ENCODE peak calls at places on chromosomes 12 and 14, in nine cellular contexts. P, Q, D, M, W, B, E, N and Z are unnamed samples.

GRCh38 chr14:71693373-71693772 is 238.9 kb upstream of the RGS6 start:
- DNase-seq in P (peak; percentile 82), Q (peak; percentile 83), D (peak; percentile 88), M (no peak), W (peak; percentile 92), B (no peak), E (no peak), N (no peak), Z (no peak)

GRCh38 chr14:61374284-61374683 is 52.9 kb downstream of the PRKCH start:
- DNase-seq in P (no peak), Q (no peak), D (no peak), M (no peak), W (no peak), B (no peak), E (no peak), N (no peak), Z (no peak)

GRCh38 chr14:58944957-58945356 is 243.5 kb upstream of the DAAM1 start:
- DNase-seq in P (no peak), Q (no peak), D (no peak), M (no peak), W (no peak), B (no peak), E (no peak), N (no peak), Z (no peak)

GRCh38 chr14:105061428-105062047 is 3.7 kb downstream of the GPR132 start:
- DNase-seq in P (no peak), Q (no peak), D (no peak), M (no peak), W (no peak), B (no peak), E (no peak), N (no peak), Z (peak; percentile 40)

GRCh38 chr12:116529048-116529447 is 30.1 kb upstream of the MAP1LC3B2 start:
- DNase-seq in P (peak; percentile 91), Q (peak; percentile 91), D (peak; percentile 59), M (no peak), W (peak; percentile 80), B (no peak), E (peak; percentile 84), N (peak; percentile 99), Z (no peak)

GRCh38 chr14:92971601-92972180 is 48.7 kb downstream of the CHGA start:
- DNase-seq in P (no peak), Q (no peak), D (no peak), M (no peak), W (no peak), B (no peak), E (no peak), N (no peak), Z (no peak)

GRCh38 chr12:95371571-95371970 is 102.4 kb upstream of the METAP2 start:
- DNase-seq in P (no peak), Q (no peak), D (no peak), M (no peak), W (peak; percentile 15), B (no peak), E (no peak), N (no peak), Z (no peak)

GRCh38 chr14:24032727-24033418 is 18.9 kb upstream of the CARMIL3 start:
- DNase-seq in P (peak; percentile 69), Q (peak; percentile 66), D (peak; percentile 79), M (no peak), W (peak; percentile 93), B (no peak), E (peak; percentile 89), N (peak; percentile 67), Z (no peak)

GRCh38 chr12:127230843-127231260 is 1036.1 kb upstream of the TMEM132C start:
- DNase-seq in P (peak; percentile 99), Q (peak; percentile 99), D (peak; percentile 94), M (peak; percentile 48), W (peak; percentile 96), B (no peak), E (no peak), N (peak; percentile 99), Z (no peak)

GRCh38 chr12:62813031-62813829 is 121.7 kb downstream of the PPM1H start:
- DNase-seq in P (peak; percentile 66), Q (peak; percentile 48), D (peak; percentile 68), M (peak; percentile 45), W (peak; percentile 88), B (peak; percentile 87), E (no peak), N (no peak), Z (peak; percentile 41)

GRCh38 chr12:108768591-108769500 is 37.5 kb upstream of the CORO1C start:
- DNase-seq in P (no peak), Q (no peak), D (no peak), M (peak; percentile 63), W (no peak), B (peak; percentile 69), E (peak; percentile 33), N (no peak), Z (peak; percentile 72)

GRCh38 chr14:104374718-104375080 is 204.9 kb upstream of the C14orf180 start:
- DNase-seq in P (no peak), Q (no peak), D (no peak), M (no peak), W (no peak), B (no peak), E (no peak), N (no peak), Z (no peak)

GRCh38 chr12:30457621-30458289 is 237.9 kb downstream of the IPO8 start:
- DNase-seq in P (peak; percentile 74), Q (peak; percentile 67), D (peak; percentile 64), M (peak; percentile 75), W (peak; percentile 92), B (peak; percentile 36), E (peak; percentile 31), N (peak; percentile 88), Z (no peak)

GRCh38 chr12:119988440-119988787 is 622 bp upstream of the BICDL1 start:
- DNase-seq in P (peak; percentile 60), Q (peak; percentile 49), D (peak; percentile 42), M (no peak), W (peak; percentile 66), B (no peak), E (no peak), N (no peak), Z (no peak)

DNA sequence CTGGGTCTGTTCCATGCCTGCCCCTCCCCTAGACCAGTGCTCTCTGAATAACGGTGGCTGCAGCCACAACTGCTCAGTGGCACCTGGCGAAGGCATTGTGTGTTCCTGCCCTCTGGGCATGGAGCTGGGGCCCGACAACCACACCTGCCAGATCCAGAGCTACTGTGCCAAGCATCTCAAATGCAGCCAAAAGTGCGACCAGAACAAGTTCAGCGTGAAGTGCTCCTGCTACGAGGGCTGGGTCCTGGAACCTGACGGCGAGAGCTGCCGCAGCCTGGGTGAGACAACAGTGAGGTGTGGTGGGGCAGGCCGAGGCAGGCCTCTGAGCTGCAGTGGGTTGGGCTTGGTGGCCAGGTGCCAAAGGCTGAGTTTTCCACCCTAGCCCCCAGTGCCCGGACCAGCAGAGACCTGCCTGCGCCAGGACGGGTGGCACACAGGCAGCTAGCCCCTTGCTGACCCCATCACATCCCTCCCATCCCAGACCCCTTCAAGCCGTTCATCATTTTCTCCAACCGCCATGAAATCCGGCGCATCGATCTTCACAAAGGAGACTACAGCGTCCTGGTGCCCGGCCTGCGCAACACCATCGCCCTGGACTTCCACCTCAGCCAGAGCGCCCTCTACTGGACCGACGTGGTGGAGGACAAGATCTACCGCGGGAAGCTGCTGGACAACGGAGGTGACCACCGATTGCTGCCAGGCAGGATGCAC is 28.2 kb upstream of the LRP1-AS start:
- DNase-seq in P (peak; percentile 68), Q (peak; percentile 49), D (peak; percentile 71), M (peak; percentile 73), W (peak; percentile 87), B (peak; percentile 85), E (peak; percentile 39), N (peak; percentile 80), Z (peak; percentile 85)
- H3K36me3 ChIP-seq in P (peaks cover 71% of the 10 kb centered on the region), Q (peaks cover 32% of the 10 kb centered on the region), D (peaks cover 89% of the 10 kb centered on the region), M (no peaks in the 10 kb centered on the region), W (peaks cover 57% of the 10 kb centered on the region), B (no peaks in the 10 kb centered on the region), E (peaks cover 87% of the 10 kb centered on the region), N (no peaks in the 10 kb centered on the region), Z (peaks cover 1% of the 10 kb centered on the region)

GRCh38 chr12:121957831-121958515 is 39.6 kb downstream of the CFAP251 start:
- DNase-seq in P (no peak), Q (no peak), D (no peak), M (no peak), W (no peak), B (no peak), E (no peak), N (no peak), Z (no peak)

GRCh38 chr12:121960541-121960940 is 42.1 kb downstream of the CFAP251 start:
- DNase-seq in P (no peak), Q (no peak), D (no peak), M (no peak), W (no peak), B (no peak), E (no peak), N (no peak), Z (no peak)

GRCh38 chr12:121961195-121961879 is 42.9 kb downstream of the CFAP251 start:
- DNase-seq in P (no peak), Q (no peak), D (no peak), M (no peak), W (no peak), B (no peak), E (no peak), N (no peak), Z (no peak)

GRCh38 chr12:121956041-121956341 is 37.6 kb downstream of the CFAP251 start:
- DNase-seq in P (no peak), Q (no peak), D (no peak), M (no peak), W (no peak), B (no peak), E (no peak), N (no peak), Z (no peak)

GRCh38 chr12:121958521-121959240 is 40.3 kb downstream of the CFAP251 start:
- DNase-seq in P (peak; percentile 42), Q (peak; percentile 27), D (peak; percentile 78), M (no peak), W (peak; percentile 38), B (peak; percentile 9), E (no peak), N (no peak), Z (no peak)
- H3K9ac ChIP-seq in P (no peak overlapping the region), Q (no peak overlapping the region), D (peak overlapping the region; percentile 10), M (no peak overlapping the region), W (no peak overlapping the region), B (no peak overlapping the region), E (no peak overlapping the region), N (no peak overlapping the region), Z (no peak overlapping the region)

GRCh38 chr14:99513946-99514551 is 32.8 kb downstream of the CCNK start:
- DNase-seq in P (no peak), Q (no peak), D (no peak), M (no peak), W (no peak), B (no peak), E (no peak), N (no peak), Z (peak; percentile 12)
- H3K27ac ChIP-seq in P (no peak overlapping the region), Q (no peak overlapping the region), D (no peak overlapping the region), M (no peak overlapping the region), W (no peak overlapping the region), B (no peak overlapping the region), E (no peak overlapping the region), N (no peak overlapping the region), Z (no peak overlapping the region)

DNA sequence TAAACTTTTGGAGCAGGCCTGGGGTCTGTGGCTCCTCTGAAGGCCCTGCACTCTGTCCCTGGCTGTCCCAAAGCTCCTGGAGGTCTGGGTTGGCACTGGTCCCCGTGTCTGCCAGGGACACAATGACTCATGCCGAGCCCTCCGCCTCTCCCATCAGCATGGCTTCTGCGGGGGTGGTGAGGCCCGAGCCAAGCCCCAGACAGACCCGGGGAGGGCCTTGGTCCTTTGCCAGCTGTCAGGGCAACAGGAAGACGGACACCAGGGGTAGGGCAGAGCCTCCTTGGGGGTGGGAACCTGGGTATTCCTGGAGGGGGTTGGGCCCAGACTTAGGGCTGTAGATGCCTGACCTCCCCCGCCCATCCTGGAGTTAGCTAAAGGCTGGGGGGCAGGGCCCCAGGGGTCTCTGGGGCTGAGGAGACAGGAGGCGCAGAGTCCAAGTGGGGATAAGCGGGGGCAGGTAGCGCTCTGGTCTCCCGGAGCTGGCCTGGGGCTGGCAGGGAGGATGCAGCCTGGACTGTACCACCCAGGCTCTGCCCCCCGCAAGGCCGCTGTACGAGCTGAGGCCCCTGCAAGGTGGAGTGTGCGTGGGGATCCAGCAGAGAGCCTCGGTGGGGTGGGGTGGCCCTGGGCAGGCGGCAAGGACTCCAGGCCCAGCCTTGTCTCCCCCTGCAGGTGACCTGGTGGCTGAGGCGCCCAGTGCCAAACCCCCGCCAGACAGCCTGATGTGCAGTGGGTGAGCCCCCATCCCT is 16.4 kb upstream of the PUS1 start:
- DNase-seq in P (peak; percentile 90), Q (peak; percentile 80), D (peak; percentile 85), M (peak; percentile 57), W (peak; percentile 93), B (no peak), E (peak; percentile 24), N (peak; percentile 86), Z (peak; percentile 36)
- H3K36me3 ChIP-seq in P (peaks cover 15% of the 10 kb centered on the region), Q (no peaks in the 10 kb centered on the region), D (peaks cover 76% of the 10 kb centered on the region), M (peaks cover 10% of the 10 kb centered on the region), W (peaks cover 6% of the 10 kb centered on the region), B (no peaks in the 10 kb centered on the region), E (peaks cover 54% of the 10 kb centered on the region), N (peaks cover 38% of the 10 kb centered on the region), Z (peaks cover 5% of the 10 kb centered on the region)